ENCODE peak calls at places on chromosome X, in eight cellular contexts. I, N, L, E, Y, K, O and T are unnamed samples.

GRCh38 chrX:67779099-67779498 is 235.3 kb downstream of the AR start:
- DNase-seq in I (no peak), N (no peak), L (no peak), E (no peak), Y (no peak), K (no peak), O (no peak), T (no peak)

GRCh38 chrX:56784666-56785065 is 55.6 kb downstream of the NBDY start:
- DNase-seq in I (no peak), N (no peak), L (no peak), E (no peak), Y (no peak), K (no peak), O (no peak), T (no peak)

GRCh38 chrX:130321550-130321949 is 18.2 kb upstream of the SLC25A14 start:
- DNase-seq in I (no peak), N (no peak), L (no peak), E (no peak), Y (no peak), K (no peak), O (no peak), T (no peak)

GRCh38 chrX:128816919-128817318 is 706.4 kb downstream of the SMARCA1 start:
- DNase-seq in I (no peak), N (no peak), L (no peak), E (no peak), Y (no peak), K (no peak), O (no peak), T (no peak)

GRCh38 chrX:69137911-69138310 is 27.3 kb downstream of the PJA1 start:
- DNase-seq in I (no peak), N (no peak), L (no peak), E (no peak), Y (no peak), K (no peak), O (no peak), T (no peak)

GRCh38 chrX:70434352-70434866 is 10.2 kb upstream of the DLG3 start:
- DNase-seq in I (peak; percentile 92), N (peak; percentile 74), L (peak; percentile 82), E (peak; percentile 71), Y (peak; percentile 87), K (peak; percentile 88), O (peak; percentile 93), T (peak; percentile 70)

GRCh38 chrX:133983974-133984578 is 1.3 kb downstream of the GPC3 start:
- DNase-seq in I (no peak), N (no peak), L (no peak), E (no peak), Y (no peak), K (no peak), O (no peak), T (no peak)

GRCh38 chrX:7925867-7926472 is 1.2 kb downstream of the PNPLA4 start:
- DNase-seq in I (peak; percentile 62), N (peak; percentile 26), L (peak; percentile 12), E (peak; percentile 63), Y (peak; percentile 63), K (peak; percentile 20), O (peak; percentile 35), T (peak; percentile 72)

GRCh38 chrX:73213734-73214133 is 917 bp downstream of the NAP1L2 start:
- DNase-seq in I (no peak), N (no peak), L (no peak), E (no peak), Y (no peak), K (no peak), O (no peak), T (no peak)

GRCh38 chrX:55196688-55197087 is 23.5 kb upstream of the PAGE5 start:
- DNase-seq in I (no peak), N (no peak), L (no peak), E (no peak), Y (no peak), K (no peak), O (no peak), T (no peak)

GRCh38 chrX:18833071-18833731 is 125.8 kb downstream of the PPEF1 start:
- DNase-seq in I (peak; percentile 56), N (peak; percentile 14), L (no peak), E (peak; percentile 16), Y (no peak), K (peak; percentile 34), O (no peak), T (no peak)

DNA sequence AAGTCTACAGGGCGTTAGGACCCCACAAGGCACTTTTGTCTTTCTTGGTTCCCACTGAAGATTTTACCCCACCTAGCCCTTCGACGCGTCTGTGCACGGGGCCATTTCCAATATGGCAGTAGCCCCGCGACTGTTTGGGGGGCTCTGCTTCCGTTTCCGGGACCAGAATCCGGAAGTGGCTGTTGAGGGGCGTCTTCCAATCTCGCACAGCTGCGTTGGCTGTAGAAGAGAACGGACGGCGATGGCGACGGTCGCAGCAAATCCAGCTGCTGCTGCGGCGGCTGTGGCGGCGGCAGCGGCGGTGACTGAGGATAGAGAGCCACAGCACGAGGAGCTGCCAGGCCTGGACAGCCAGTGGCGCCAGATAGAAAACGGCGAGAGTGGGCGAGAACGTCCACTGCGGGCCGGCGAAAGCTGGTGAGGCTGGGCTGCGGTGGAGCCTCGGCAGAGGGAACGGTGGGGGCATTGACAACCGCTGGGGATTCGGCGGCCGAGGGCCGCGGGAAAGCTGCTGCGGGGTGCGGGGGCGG is at the start of gene USP11:
- DNase-seq in I (peak; percentile 27), N (no peak), L (no peak), E (peak; percentile 51), Y (peak; percentile 38), K (peak; percentile 58), O (peak; percentile 38), T (peak; percentile 76)
- TF ChIP-seq POLR2A in I (no peak), N (no peak), L (peak; percentile 53), E (peak; percentile 93), Y (no peak), K (peak; percentile 60), O (peak; percentile 64), T (peak; percentile 72)

GRCh38 chrX:35842657-35843056 is 44.5 kb downstream of the MAGEB16 start:
- DNase-seq in I (no peak), N (no peak), L (no peak), E (no peak), Y (no peak), K (no peak), O (no peak), T (no peak)

GRCh38 chrX:35841872-35842271 is 43.7 kb downstream of the MAGEB16 start:
- DNase-seq in I (no peak), N (no peak), L (no peak), E (no peak), Y (no peak), K (no peak), O (no peak), T (no peak)

GRCh38 chrX:35847736-35848135 is 49.6 kb downstream of the MAGEB16 start:
- DNase-seq in I (no peak), N (no peak), L (no peak), E (no peak), Y (no peak), K (no peak), O (no peak), T (no peak)
- TF ChIP-seq POLR2A in I (no peak), N (no peak), L (no peak), E (no peak), Y (no peak), K (no peak), O (no peak), T (no peak)

DNA sequence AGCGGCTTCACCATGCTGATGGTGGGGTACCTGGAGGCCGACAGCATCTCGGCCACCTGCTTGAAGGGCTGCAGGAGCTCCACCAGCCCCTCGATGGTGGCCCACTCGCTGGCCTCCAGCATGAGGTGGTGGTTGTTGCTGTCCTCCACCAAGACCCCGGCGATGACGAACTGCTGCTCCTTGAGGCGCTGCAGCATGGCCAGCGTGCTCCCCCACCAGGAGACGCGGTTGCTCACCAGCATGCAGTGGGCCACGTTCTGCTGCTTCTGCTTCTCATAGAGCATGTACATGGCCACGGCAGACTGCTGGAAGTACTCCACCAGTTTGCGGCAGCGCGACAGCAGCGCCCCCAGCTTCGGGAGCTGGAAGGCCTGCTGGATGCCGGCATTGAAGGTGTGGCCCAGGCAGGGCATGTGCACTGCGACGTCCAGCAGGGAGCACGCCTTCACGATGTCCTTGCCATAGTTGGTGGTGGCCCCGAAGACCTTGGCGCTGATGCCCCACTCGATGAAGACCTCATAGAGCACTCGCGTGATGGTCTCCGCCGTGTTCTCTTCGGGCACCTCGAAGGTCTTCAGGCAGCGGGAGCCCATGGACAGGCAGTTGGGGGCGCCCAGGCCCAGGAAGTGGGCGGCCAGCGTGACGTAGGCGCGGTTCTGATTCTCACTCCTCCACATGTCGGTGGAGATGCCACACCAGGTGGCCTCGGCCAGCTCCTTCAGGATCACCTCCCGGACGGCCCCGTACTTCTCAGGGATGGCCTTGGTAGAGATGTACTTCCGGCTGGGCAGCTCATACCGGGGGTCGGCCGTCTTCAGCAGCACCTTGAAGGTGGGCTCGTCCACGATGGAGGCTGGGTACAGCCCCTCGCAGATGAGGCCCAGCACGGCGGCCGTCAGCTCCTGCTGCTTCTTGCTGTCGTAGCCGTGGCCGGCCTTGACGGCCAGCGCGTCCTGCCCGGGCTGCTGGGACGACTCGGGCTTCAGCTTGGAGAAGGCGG is 11.0 kb downstream of the DHRSX start:
- DNase-seq in I (no peak), N (no peak), L (no peak), E (no peak), Y (no peak), K (no peak), O (no peak), T (no peak)
- TF ChIP-seq POLR2A in I (no peak), N (no peak), L (no peak), E (no peak), Y (no peak), K (no peak), O (no peak), T (no peak)

GRCh38 chrX:154751121-154751668 is 318 bp upstream of the GAB3 start:
- DNase-seq in I (peak; percentile 39), N (no peak), L (no peak), E (no peak), Y (no peak), K (no peak), O (no peak), T (no peak)
- TF ChIP-seq POLR2A in I (no peak), N (no peak), L (no peak), E (no peak), Y (no peak), K (no peak), O (no peak), T (no peak)

DNA sequence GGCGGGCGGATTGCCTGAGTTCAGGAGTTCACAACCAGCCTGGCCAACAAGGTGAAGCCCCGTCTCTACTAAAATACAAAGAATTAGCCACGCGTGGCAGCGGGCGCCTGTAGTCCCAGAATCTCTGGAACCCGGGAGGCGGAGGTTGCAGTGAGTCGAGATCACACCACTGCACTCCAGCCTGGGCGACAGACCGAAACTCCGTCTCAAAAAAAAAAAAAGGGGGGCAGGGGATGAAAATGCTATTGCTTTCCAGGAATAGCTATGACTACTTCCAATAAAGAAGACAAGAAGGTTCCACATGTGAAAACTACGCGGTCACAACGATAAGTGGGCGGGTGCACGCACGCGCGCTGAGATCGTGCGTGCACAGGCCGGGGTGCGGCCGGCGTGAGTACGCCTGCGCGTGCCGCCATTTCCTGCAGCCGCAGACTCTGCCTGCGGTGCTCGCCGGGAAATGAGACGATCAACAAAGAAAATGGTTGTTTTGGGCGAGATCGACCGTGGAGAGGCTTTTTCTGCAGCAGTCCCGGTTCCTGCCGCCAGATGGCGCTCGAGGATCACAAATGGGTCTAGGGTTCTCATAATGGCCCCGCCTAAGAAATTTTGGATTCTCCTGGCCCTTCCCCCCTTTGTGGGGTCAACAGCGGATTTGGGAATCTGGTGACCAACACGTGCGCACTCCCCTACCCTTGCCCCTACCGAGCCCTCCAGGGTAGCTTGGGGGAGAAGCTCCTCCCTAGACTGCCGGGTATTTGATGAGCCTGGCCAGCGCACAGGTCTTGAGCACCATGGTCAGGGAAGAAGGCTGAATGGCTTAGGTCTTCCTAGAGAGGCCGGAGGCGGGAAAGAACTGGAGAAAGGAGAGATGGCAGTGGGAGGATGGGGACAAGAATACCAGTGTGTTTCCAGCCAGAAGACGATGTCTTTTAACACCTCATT is 35.1 kb downstream of the PNMA5 start:
- DNase-seq in I (peak; percentile 91), N (peak; percentile 85), L (peak; percentile 67), E (peak; percentile 85), Y (peak; percentile 87), K (peak; percentile 86), O (peak; percentile 76), T (peak; percentile 89)
- TF ChIP-seq POLR2A in I (no peak), N (no peak), L (peak; percentile 25), E (no peak), Y (no peak), K (no peak), O (peak; percentile 32), T (no peak)